ENCODE peak calls at places on chromosome 11, in seven cellular contexts. F, X, Q, M, I, Y and H are unnamed samples.

GRCh38 chr11:134742228-134742612 is 330.2 kb upstream of the B3GAT1 start:
- DNase-seq in Q (no peak), Y (peak), I (no peak), F (no peak), X (no peak), M (peak), H (peak)

GRCh38 chr11:31651822-31652221 is 142.3 kb downstream of the ELP4 start:
- DNase-seq in I (no peak), X (no peak), Q (no peak), Y (no peak), M (no peak), F (no peak), H (no peak)

GRCh38 chr11:88179141-88179540 is 3.9 kb upstream of the RAB38 start:
- DNase-seq in X (no peak), F (no peak), Y (peak), M (peak), Q (peak), I (no peak), H (peak)

GRCh38 chr11:114891911-114892310 is 213.6 kb downstream of the NXPE2 start:
- DNase-seq in M (no peak), F (no peak), I (no peak), Y (no peak), Q (no peak), X (no peak), H (no peak)

GRCh38 chr11:85791326-85791990 is 19.5 kb downstream of the SYTL2 start:
- DNase-seq in I (no peak), Y (no peak), Q (no peak), X (no peak), M (no peak), F (no peak), H (no peak)

GRCh38 chr11:17744151-17744940 is 9.8 kb downstream of the KCNC1 start:
- DNase-seq in F (no peak), Y (no peak), I (no peak), Q (no peak), X (no peak), M (no peak), H (no peak)

GRCh38 chr11:133905677-133906156 is 51.1 kb downstream of the IGSF9B start:
- DNase-seq in Y (no peak), F (no peak), X (peak), M (no peak), Q (peak), I (no peak), H (no peak)

GRCh38 chr11:61007383-61007970 is 36.0 kb downstream of the CD6 start:
- DNase-seq in X (no peak), Q (no peak), I (no peak), Y (no peak), F (no peak), M (no peak), H (no peak)

GRCh38 chr11:76653674-76654309 is 16.8 kb downstream of the LRRC32 start:
- DNase-seq in Y (peak), I (peak), M (no peak), F (no peak), Q (no peak), X (no peak), H (no peak)

GRCh38 chr11:134958336-134958640 is 546.2 kb upstream of the B3GAT1 start:
- DNase-seq in I (no peak), X (no peak), F (no peak), Q (no peak), Y (no peak), M (no peak), H (no peak)

GRCh38 chr11:126591966-126592489 is 236.5 kb downstream of the ST3GAL4 start:
- DNase-seq in F (no peak), X (no peak), Y (no peak), M (no peak), Q (no peak), I (no peak), H (no peak)

GRCh38 chr11:9688716-9689511 is 25.0 kb downstream of the SWAP70 start:
- DNase-seq in M (no peak), I (peak), Y (no peak), X (peak), F (no peak), Q (peak), H (peak)